ENCODE peak calls at places on chromosomes 7 and 10, in eight cellular contexts. C is GM23248, T is H4, K is NCI-H774, P is fibroblast of mammary gland, V is right lobe of liver, W is kidney glomerular epithelial cell, E is memory B cell. H is an unnamed sample.

GRCh38 chr7:15686209-15686956 is at the start of gene MEOX2:
- DNase-seq in C (peak), T (no peak), P (peak), E (no peak), W (no peak), K (no peak), V (peak), H (peak)

GRCh38 chr10:29648983-29649268 is 14.2 kb upstream of the SVIL start:
- DNase-seq in V (no peak), K (no peak), W (peak), C (peak), P (peak), E (no peak), T (peak), H (no peak)

GRCh38 chr10:17607603-17608332 is 9.4 kb downstream of the HACD1 start:
- DNase-seq in W (peak), V (no peak), E (peak), P (peak), T (peak), C (peak), K (peak), H (no peak)

GRCh38 chr10:59393349-59393748 is 31.0 kb upstream of the FAM13C start:
- DNase-seq in V (no peak), T (no peak), C (peak), K (no peak), E (no peak), P (peak), W (no peak), H (no peak)

GRCh38 chr10:7410800-7411670 is at the start of gene SFMBT2:
- DNase-seq in W (peak), V (peak), E (peak), K (peak), P (peak), T (peak), C (peak), H (no peak)

GRCh38 chr7:106779877-106780276 is 85.2 kb upstream of the PIK3CG start:
- DNase-seq in C (no peak), V (peak), P (no peak), T (peak), W (peak), E (no peak), K (no peak), H (no peak)

GRCh38 chr10:89640242-89640641 is 4.8 kb downstream of the PANK1 start:
- DNase-seq in V (no peak), E (no peak), T (no peak), C (no peak), K (no peak), W (no peak), P (no peak), H (no peak)

GRCh38 chr10:86281396-86281795 is 85.2 kb downstream of the GRID1 start:
- DNase-seq in C (no peak), T (no peak), W (no peak), P (no peak), V (no peak), E (no peak), K (no peak), H (no peak)

GRCh38 chr7:96236198-96237039 is 85.5 kb downstream of the SLC25A13 start:
- DNase-seq in P (peak), W (peak), K (no peak), C (peak), E (no peak), V (no peak), T (peak), H (peak)

GRCh38 chr10:71206911-71207310 is 5.5 kb upstream of the UNC5B start:
- DNase-seq in V (no peak), K (no peak), T (no peak), C (no peak), W (no peak), E (no peak), P (no peak), H (no peak)

GRCh38 chr7:96026006-96026405 is 253.7 kb downstream of the DYNC1I1 start:
- DNase-seq in E (no peak), K (no peak), T (no peak), P (no peak), V (no peak), C (peak), W (no peak), H (no peak)

GRCh38 chr10:36455481-36456119 is 669.8 kb upstream of the ANKRD30A start:
- DNase-seq in V (no peak), E (no peak), K (no peak), P (peak), W (no peak), T (no peak), C (peak), H (no peak)

GRCh38 chr10:19194866-19195265 is 146.3 kb downstream of the MALRD1 start:
- DNase-seq in C (no peak), V (no peak), P (peak), W (no peak), K (no peak), E (no peak), T (no peak), H (no peak)

GRCh38 chr7:90404777-90405176 is 1.5 kb downstream of the CLDN12 start:
- DNase-seq in W (no peak), E (no peak), K (no peak), V (no peak), P (peak), T (no peak), C (peak), H (no peak)

GRCh38 chr7:29277436-29278215 is 83.1 kb downstream of the CHN2 start:
- DNase-seq in E (no peak), K (no peak), W (no peak), T (no peak), V (no peak), P (no peak), C (no peak), H (no peak)

GRCh38 chr10:113960617-113961260 is 82.9 kb upstream of the ADRB1 start:
- DNase-seq in W (peak), V (no peak), P (no peak), K (peak), T (no peak), C (peak), E (peak), H (no peak)

GRCh38 chr10:101783736-101784118 is 481 bp upstream of the NPM3 start:
- DNase-seq in V (no peak), W (no peak), C (peak), T (no peak), P (peak), K (no peak), E (no peak), H (no peak)

GRCh38 chr10:110642980-110643655 is 1.0 kb upstream of the RBM20 start:
- DNase-seq in V (no peak), T (no peak), E (no peak), K (no peak), W (no peak), C (no peak), P (no peak), H (no peak)

GRCh38 chr7:40232242-40232929 is 97.6 kb downstream of the SUGCT start:
- DNase-seq in P (peak), E (no peak), V (no peak), W (peak), T (peak), K (peak), C (peak), H (peak)

GRCh38 chr7:50605059-50605458 is 39.9 kb upstream of the DDC start:
- DNase-seq in W (no peak), V (no peak), T (no peak), E (no peak), C (no peak), K (no peak), P (no peak), H (no peak)

GRCh38 chr10:110074986-110075664 is 67.3 kb downstream of the ADD3 start:
- DNase-seq in V (no peak), C (peak), P (peak), E (no peak), T (peak), W (no peak), K (no peak), H (peak)

GRCh38 chr10:1553951-1554350 is 183.4 kb downstream of the ADARB2 start:
- DNase-seq in T (no peak), W (no peak), V (peak), C (no peak), K (no peak), E (no peak), P (no peak), H (no peak)

H was measured in skeletal muscle cell.